ENCODE peak calls at places on chromosomes 6 and 20, in seven cellular contexts. Y is B cell, I is Calu3, X is cardiac fibroblast, N is fibroblast of lung, E is hepatocyte, L is HFFc6. C is an unnamed sample.
A peak's percentile ranks its signal among the peaks of the same experiment; 100 is the strongest.

GRCh38 chr6:10404799-10405524 is 9.9 kb downstream of the TFAP2A start:
- DNase-seq in Y (no peak), I (peak; percentile 11), X (no peak), N (no peak), E (no peak), L (no peak), C (no peak)

GRCh38 chr20:51132286-51132810 is 109.4 kb upstream of the KCNG1 start:
- DNase-seq in Y (no peak), I (peak; percentile 36), X (peak; percentile 10), N (no peak), E (no peak), L (no peak), C (peak; percentile 35)

GRCh38 chr6:154403803-154404202 is 47.2 kb upstream of the IPCEF1 start:
- DNase-seq in Y (no peak), I (no peak), X (peak; percentile 82), N (peak; percentile 85), E (peak; percentile 35), L (peak; percentile 48), C (no peak)

GRCh38 chr20:63977392-63978276 is 1.8 kb downstream of the SAMD10 start:
- DNase-seq in Y (peak; percentile 22), I (peak; percentile 60), X (peak; percentile 72), N (peak; percentile 76), E (peak; percentile 71), L (peak; percentile 43), C (peak; percentile 55)

GRCh38 chr6:148395583-148396101 is 53.0 kb downstream of the SASH1 start:
- DNase-seq in Y (no peak), I (no peak), X (peak; percentile 35), N (no peak), E (no peak), L (no peak), C (no peak)

GRCh38 chr6:148973809-148974208 is 227.0 kb downstream of the UST start:
- DNase-seq in Y (no peak), I (no peak), X (peak; percentile 66), N (peak; percentile 69), E (peak; percentile 52), L (peak; percentile 48), C (peak; percentile 68)

GRCh38 chr20:4043329-4043728 is 28.0 kb upstream of the RNF24 start:
- DNase-seq in Y (no peak), I (no peak), X (no peak), N (no peak), E (no peak), L (no peak), C (no peak)

GRCh38 chr6:77457720-77458349 is 5.5 kb downstream of the HTR1B start:
- DNase-seq in Y (peak; percentile 44), I (peak; percentile 83), X (peak; percentile 96), N (peak; percentile 95), E (peak; percentile 89), L (peak; percentile 85), C (peak; percentile 95)

GRCh38 chr6:10101551-10102252 is 313.2 kb downstream of the TFAP2A start:
- DNase-seq in Y (no peak), I (no peak), X (no peak), N (no peak), E (no peak), L (no peak), C (no peak)

GRCh38 chr20:51446656-51447055 is 95.9 kb downstream of the NFATC2 start:
- DNase-seq in Y (no peak), I (peak; percentile 66), X (peak; percentile 64), N (peak; percentile 78), E (peak; percentile 67), L (peak; percentile 78), C (no peak)

GRCh38 chr6:41784581-41785171 is 2.8 kb upstream of the TOMM6 start:
- DNase-seq in Y (peak; percentile 27), I (peak; percentile 33), X (no peak), N (no peak), E (no peak), L (no peak), C (no peak)

GRCh38 chr6:7673063-7673536 is 52.8 kb upstream of the BMP6 start:
- DNase-seq in Y (no peak), I (peak; percentile 31), X (peak; percentile 70), N (peak; percentile 47), E (peak; percentile 27), L (no peak), C (peak; percentile 89)

GRCh38 chr6:141653590-141653989 is 479.1 kb upstream of the GJE1 start:
- DNase-seq in Y (no peak), I (no peak), X (peak; percentile 16), N (peak; percentile 6), E (peak; percentile 8), L (no peak), C (no peak)

GRCh38 chr20:14064921-14065320 is 69.6 kb downstream of the MACROD2 start:
- DNase-seq in Y (no peak), I (no peak), X (no peak), N (no peak), E (no peak), L (no peak), C (no peak)

GRCh38 chr6:167791036-167791779 is 35.5 kb upstream of the AFDN start:
- DNase-seq in Y (no peak), I (peak; percentile 40), X (peak; percentile 26), N (no peak), E (peak; percentile 54), L (no peak), C (no peak)

GRCh38 chr6:1817033-1817761 is 207.5 kb downstream of the FOXC1 start:
- DNase-seq in Y (no peak), I (no peak), X (peak; percentile 64), N (peak; percentile 50), E (no peak), L (peak; percentile 15), C (no peak)

GRCh38 chr6:80211295-80211694 is 104.8 kb downstream of the BCKDHB start:
- DNase-seq in Y (no peak), I (no peak), X (no peak), N (no peak), E (no peak), L (no peak), C (no peak)

GRCh38 chr6:56671160-56671559 is 28.5 kb upstream of the DST start:
- DNase-seq in Y (no peak), I (no peak), X (no peak), N (no peak), E (no peak), L (no peak), C (no peak)

GRCh38 chr6:168089186-168090063 is 10.4 kb upstream of the FRMD1 start:
- DNase-seq in Y (no peak), I (no peak), X (no peak), N (no peak), E (no peak), L (no peak), C (no peak)

GRCh38 chr6:43290353-43290904 is 7.6 kb upstream of the SLC22A7 start:
- DNase-seq in Y (no peak), I (no peak), X (no peak), N (no peak), E (no peak), L (no peak), C (no peak)

GRCh38 chr6:119484598-119484997 is 135.0 kb upstream of the MAN1A1 start:
- DNase-seq in Y (no peak), I (peak; percentile 44), X (peak; percentile 78), N (peak; percentile 94), E (peak; percentile 62), L (peak; percentile 59), C (no peak)

GRCh38 chr20:23795526-23795925 is 31.0 kb downstream of the CST2 start:
- DNase-seq in Y (no peak), I (no peak), X (no peak), N (no peak), E (no peak), L (no peak), C (no peak)

GRCh38 chr6:132973556-132973993 is 159.2 kb downstream of the RPS12 start:
- DNase-seq in Y (no peak), I (no peak), X (no peak), N (no peak), E (no peak), L (no peak), C (no peak)

GRCh38 chr6:170485159-170485558 is 67.9 kb downstream of the PSMB1 start:
- DNase-seq in Y (no peak), I (no peak), X (peak; percentile 13), N (no peak), E (no peak), L (no peak), C (peak; percentile 45)

GRCh38 chr6:42197574-42198362 is 3.0 kb upstream of the GUCA1B start:
- DNase-seq in Y (no peak), I (no peak), X (peak; percentile 72), N (peak; percentile 82), E (peak; percentile 34), L (peak; percentile 72), C (no peak)

GRCh38 chr6:21309791-21310190 is 283.8 kb upstream of the SOX4 start:
- DNase-seq in Y (no peak), I (no peak), X (no peak), N (no peak), E (no peak), L (no peak), C (no peak)

GRCh38 chr6:21310736-21311135 is 282.8 kb upstream of the SOX4 start:
- DNase-seq in Y (no peak), I (no peak), X (no peak), N (no peak), E (no peak), L (no peak), C (no peak)

GRCh38 chr6:21300439-21300838 is 293.1 kb upstream of the SOX4 start:
- DNase-seq in Y (no peak), I (no peak), X (no peak), N (no peak), E (no peak), L (no peak), C (no peak)

GRCh38 chr6:21305827-21306469 is 287.6 kb upstream of the SOX4 start:
- DNase-seq in Y (no peak), I (peak; percentile 35), X (peak; percentile 84), N (peak; percentile 93), E (peak; percentile 58), L (peak; percentile 1), C (no peak)
- TF ChIP-seq CTCF in Y (no peak), I (peak; percentile 22), X (peak; percentile 36), N (peak; percentile 30), E (peak; percentile 29), L (no peak), C (peak; percentile 19)

GRCh38 chr6:103855750-103856149 is 1004.0 kb downstream of the HACE1 start:
- DNase-seq in Y (no peak), I (no peak), X (no peak), N (no peak), E (no peak), L (no peak), C (no peak)

GRCh38 chr6:103858003-103858402 is 1001.7 kb downstream of the HACE1 start:
- DNase-seq in Y (no peak), I (no peak), X (no peak), N (no peak), E (no peak), L (no peak), C (no peak)

GRCh38 chr6:103854059-103854458 is 1005.7 kb downstream of the HACE1 start:
- DNase-seq in Y (no peak), I (no peak), X (no peak), N (no peak), E (no peak), L (no peak), C (no peak)
- TF ChIP-seq CTCF in Y (no peak), I (no peak), X (no peak), N (no peak), E (no peak), L (no peak), C (peak; percentile 64)

GRCh38 chr20:33651562-33652048 is 10.5 kb upstream of the C20orf144 start:
- DNase-seq in Y (no peak), I (no peak), X (no peak), N (no peak), E (no peak), L (no peak), C (no peak)
- TF ChIP-seq CTCF in Y (no peak), I (no peak), X (no peak), N (no peak), E (no peak), L (no peak), C (no peak)

GRCh38 chr6:143005816-143006215 is 54.9 kb upstream of the AIG1 start:
- DNase-seq in Y (no peak), I (no peak), X (no peak), N (no peak), E (no peak), L (peak; percentile 2), C (no peak)
- TF ChIP-seq CTCF in Y (no peak), I (no peak), X (no peak), N (no peak), E (no peak), L (no peak), C (no peak)

C was measured in endodermal cell.